ENCODE peak calls at places on chromosomes 12 and 14, in nine cellular contexts. One of them, this sample, is unnamed.

GRCh38 chr12:14219156-14219555 is 146.3 kb upstream of the ATF7IP start:
- DNase-seq in Panc1: no peak
- DNase-seq in suprapubic skin: no peak
- DNase-seq in H1: no peak
- DNase-seq in upper lobe of left lung: no peak
- DNase-seq in spleen: no peak
- DNase-seq in HepG2: no peak
- DNase-seq in HCT116: no peak
- DNase-seq in GM23338: no peak
- DNase-seq in this sample: no peak

GRCh38 chr14:29926701-29927595 is 699 bp downstream of the PRKD1 start:
- DNase-seq in Panc1: no peak
- DNase-seq in suprapubic skin: peak; percentile 69
- DNase-seq in H1: no peak
- DNase-seq in upper lobe of left lung: peak; percentile 92
- DNase-seq in spleen: peak; percentile 80
- DNase-seq in HepG2: peak; percentile 54
- DNase-seq in HCT116: no peak
- DNase-seq in GM23338: peak; percentile 55
- DNase-seq in this sample: peak; percentile 67

GRCh38 chr14:58353516-58354299 is 42.0 kb upstream of the TOMM20L start:
- DNase-seq in Panc1: no peak
- DNase-seq in suprapubic skin: no peak
- DNase-seq in H1: no peak
- DNase-seq in upper lobe of left lung: no peak
- DNase-seq in spleen: no peak
- DNase-seq in HepG2: no peak
- DNase-seq in HCT116: no peak
- DNase-seq in GM23338: no peak
- DNase-seq in this sample: no peak

GRCh38 chr14:79629372-79629771 is 581.9 kb downstream of the DIO2 start:
- DNase-seq in Panc1: no peak
- DNase-seq in suprapubic skin: no peak
- DNase-seq in H1: no peak
- DNase-seq in upper lobe of left lung: no peak
- DNase-seq in spleen: no peak
- DNase-seq in HepG2: no peak
- DNase-seq in HCT116: no peak
- DNase-seq in GM23338: no peak
- DNase-seq in this sample: no peak

GRCh38 chr12:132227156-132227555 is 82.9 kb downstream of the NOC4L start:
- DNase-seq in Panc1: no peak
- DNase-seq in suprapubic skin: no peak
- DNase-seq in H1: no peak
- DNase-seq in upper lobe of left lung: no peak
- DNase-seq in spleen: no peak
- DNase-seq in HepG2: no peak
- DNase-seq in HCT116: no peak
- DNase-seq in GM23338: no peak
- DNase-seq in this sample: no peak

GRCh38 chr12:62006076-62006732 is 254.0 kb upstream of the USP15 start:
- DNase-seq in Panc1: peak; percentile 17
- DNase-seq in suprapubic skin: no peak
- DNase-seq in H1: no peak
- DNase-seq in upper lobe of left lung: no peak
- DNase-seq in spleen: no peak
- DNase-seq in HepG2: peak; percentile 34
- DNase-seq in HCT116: peak; percentile 45
- DNase-seq in GM23338: peak; percentile 73
- DNase-seq in this sample: no peak

GRCh38 chr12:46292754-46293402 is 24.0 kb upstream of the SLC38A1 start:
- DNase-seq in Panc1: no peak
- DNase-seq in suprapubic skin: no peak
- DNase-seq in H1: no peak
- DNase-seq in upper lobe of left lung: no peak
- DNase-seq in spleen: no peak
- DNase-seq in HepG2: peak; percentile 27
- DNase-seq in HCT116: no peak
- DNase-seq in GM23338: no peak
- DNase-seq in this sample: no peak

GRCh38 chr12:124125472-124125871 is 152.5 kb downstream of the ZNF664 start:
- DNase-seq in Panc1: no peak
- DNase-seq in suprapubic skin: no peak
- DNase-seq in H1: no peak
- DNase-seq in upper lobe of left lung: no peak
- DNase-seq in spleen: no peak
- DNase-seq in HepG2: no peak
- DNase-seq in HCT116: no peak
- DNase-seq in GM23338: no peak
- DNase-seq in this sample: no peak

GRCh38 chr12:2895511-2895910 is 4.8 kb downstream of the TULP3 start:
- DNase-seq in Panc1: no peak
- DNase-seq in suprapubic skin: no peak
- DNase-seq in H1: no peak
- DNase-seq in upper lobe of left lung: no peak
- DNase-seq in spleen: no peak
- DNase-seq in HepG2: no peak
- DNase-seq in HCT116: no peak
- DNase-seq in GM23338: no peak
- DNase-seq in this sample: no peak

GRCh38 chr12:113198286-113198685 is 12.8 kb downstream of the RITA1 start:
- DNase-seq in Panc1: no peak
- DNase-seq in suprapubic skin: no peak
- DNase-seq in H1: no peak
- DNase-seq in upper lobe of left lung: no peak
- DNase-seq in spleen: no peak
- DNase-seq in HepG2: no peak
- DNase-seq in HCT116: no peak
- DNase-seq in GM23338: no peak
- DNase-seq in this sample: no peak

GRCh38 chr14:105059035-105059916 is 6.0 kb downstream of the GPR132 start:
- DNase-seq in Panc1: no peak
- DNase-seq in suprapubic skin: peak; percentile 56
- DNase-seq in H1: no peak
- DNase-seq in upper lobe of left lung: peak; percentile 79
- DNase-seq in spleen: peak; percentile 83
- DNase-seq in HepG2: no peak
- DNase-seq in HCT116: no peak
- DNase-seq in GM23338: peak; percentile 48
- DNase-seq in this sample: no peak

GRCh38 chr12:95200128-95200973 is 16.9 kb downstream of the FGD6 start:
- DNase-seq in Panc1: no peak
- DNase-seq in suprapubic skin: no peak
- DNase-seq in H1: no peak
- DNase-seq in upper lobe of left lung: no peak
- DNase-seq in spleen: no peak
- DNase-seq in HepG2: no peak
- DNase-seq in HCT116: no peak
- DNase-seq in GM23338: no peak
- DNase-seq in this sample: no peak

GRCh38 chr14:35332517-35333346 is 40.5 kb downstream of the PSMA6 start:
- DNase-seq in Panc1: no peak
- DNase-seq in suprapubic skin: no peak
- DNase-seq in H1: no peak
- DNase-seq in upper lobe of left lung: no peak
- DNase-seq in spleen: no peak
- DNase-seq in HepG2: no peak
- DNase-seq in HCT116: no peak
- DNase-seq in GM23338: peak; percentile 19
- DNase-seq in this sample: peak; percentile 40

GRCh38 chr14:65366802-65367570 is 45.5 kb upstream of the FUT8 start:
- DNase-seq in Panc1: no peak
- DNase-seq in suprapubic skin: no peak
- DNase-seq in H1: no peak
- DNase-seq in upper lobe of left lung: no peak
- DNase-seq in spleen: no peak
- DNase-seq in HepG2: no peak
- DNase-seq in HCT116: no peak
- DNase-seq in GM23338: peak; percentile 19
- DNase-seq in this sample: no peak

GRCh38 chr12:26514364-26514763 is 318.6 kb downstream of the ITPR2 start:
- DNase-seq in Panc1: no peak
- DNase-seq in suprapubic skin: no peak
- DNase-seq in H1: no peak
- DNase-seq in upper lobe of left lung: no peak
- DNase-seq in spleen: no peak
- DNase-seq in HepG2: no peak
- DNase-seq in HCT116: no peak
- DNase-seq in GM23338: no peak
- DNase-seq in this sample: no peak

GRCh38 chr12:27331299-27331926 is 1.2 kb upstream of the BMAL2 start:
- DNase-seq in Panc1: peak; percentile 89
- DNase-seq in suprapubic skin: no peak
- DNase-seq in H1: no peak
- DNase-seq in upper lobe of left lung: no peak
- DNase-seq in spleen: no peak
- DNase-seq in HepG2: peak; percentile 35
- DNase-seq in HCT116: peak; percentile 66
- DNase-seq in GM23338: no peak
- DNase-seq in this sample: no peak

GRCh38 chr14:86852530-86852929 is 1140.5 kb downstream of the GALC start:
- DNase-seq in Panc1: no peak
- DNase-seq in suprapubic skin: no peak
- DNase-seq in H1: no peak
- DNase-seq in upper lobe of left lung: no peak
- DNase-seq in spleen: no peak
- DNase-seq in HepG2: no peak
- DNase-seq in HCT116: no peak
- DNase-seq in GM23338: no peak
- DNase-seq in this sample: no peak

GRCh38 chr12:22413592-22413991 is 79.1 kb upstream of the ST8SIA1 start:
- DNase-seq in Panc1: no peak
- DNase-seq in suprapubic skin: no peak
- DNase-seq in H1: no peak
- DNase-seq in upper lobe of left lung: no peak
- DNase-seq in spleen: no peak
- DNase-seq in HepG2: no peak
- DNase-seq in HCT116: no peak
- DNase-seq in GM23338: no peak
- DNase-seq in this sample: no peak
- H3K4me1 ChIP-seq in Panc1: no peaks in the 10 kb centered on the region
- H3K4me1 ChIP-seq in suprapubic skin: peaks cover 41% of the 10 kb centered on the region
- H3K4me1 ChIP-seq in H1: no peaks in the 10 kb centered on the region
- H3K4me1 ChIP-seq in upper lobe of left lung: peaks cover 8% of the 10 kb centered on the region
- H3K4me1 ChIP-seq in spleen: peaks cover 6% of the 10 kb centered on the region
- H3K4me1 ChIP-seq in HepG2: no peaks in the 10 kb centered on the region
- H3K4me1 ChIP-seq in HCT116: no peaks in the 10 kb centered on the region
- H3K4me1 ChIP-seq in GM23338: no peaks in the 10 kb centered on the region
- H3K4me1 ChIP-seq in this sample: peaks cover 21% of the 10 kb centered on the region

DNA sequence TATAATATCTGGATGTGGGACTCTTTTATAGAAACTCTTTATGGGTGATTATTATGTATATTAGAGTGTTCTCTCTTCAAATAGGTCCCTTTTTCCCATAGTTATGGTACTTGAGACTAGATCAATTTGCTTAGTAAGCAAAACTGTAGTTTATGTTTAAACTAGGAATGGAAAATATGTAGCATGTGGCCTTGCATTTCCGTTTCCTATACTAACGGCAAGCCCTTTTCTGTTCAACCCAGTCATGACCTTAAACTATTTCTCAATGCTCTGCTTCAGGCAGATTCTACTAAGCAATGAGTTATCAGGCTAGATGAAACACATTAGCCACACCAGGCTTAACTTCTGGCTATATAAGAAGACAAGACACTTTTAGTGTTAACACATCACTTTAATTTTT is 84.6 kb downstream of the OTOGL start:
- DNase-seq in Panc1: no peak
- DNase-seq in suprapubic skin: no peak
- DNase-seq in H1: no peak
- DNase-seq in upper lobe of left lung: no peak
- DNase-seq in spleen: no peak
- DNase-seq in HepG2: no peak
- DNase-seq in HCT116: no peak
- DNase-seq in GM23338: no peak
- DNase-seq in this sample: no peak
- TF ChIP-seq POLR2AphosphoS5 in Panc1: no peak
- TF ChIP-seq POLR2AphosphoS5 in suprapubic skin: no peak
- TF ChIP-seq POLR2AphosphoS5 in H1: no peak
- TF ChIP-seq POLR2AphosphoS5 in upper lobe of left lung: no peak
- TF ChIP-seq POLR2AphosphoS5 in spleen: no peak
- TF ChIP-seq POLR2AphosphoS5 in HepG2: no peak
- TF ChIP-seq POLR2AphosphoS5 in HCT116: no peak
- TF ChIP-seq POLR2AphosphoS5 in GM23338: no peak
- TF ChIP-seq POLR2AphosphoS5 in this sample: no peak

DNA sequence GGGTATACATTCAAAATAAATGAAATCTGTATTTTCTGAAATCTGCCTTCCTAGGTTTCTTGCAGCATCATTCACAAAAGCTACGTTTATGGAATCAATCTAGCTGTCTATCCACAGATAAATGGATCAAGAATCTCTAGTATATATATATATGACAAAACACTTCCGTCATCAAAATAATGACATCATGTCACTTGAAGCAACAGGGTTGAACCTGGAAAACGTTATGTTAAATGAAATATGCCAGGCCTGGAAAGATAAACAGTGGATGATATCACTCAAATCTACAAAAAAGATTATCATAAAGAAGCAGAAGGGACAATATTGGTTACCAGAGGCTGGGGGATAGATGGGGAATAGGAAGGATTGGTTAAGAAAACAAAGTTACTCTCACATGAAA is 28.6 kb downstream of the ASCL4 start:
- DNase-seq in Panc1: no peak
- DNase-seq in suprapubic skin: no peak
- DNase-seq in H1: no peak
- DNase-seq in upper lobe of left lung: no peak
- DNase-seq in spleen: no peak
- DNase-seq in HepG2: no peak
- DNase-seq in HCT116: no peak
- DNase-seq in GM23338: no peak
- DNase-seq in this sample: no peak
- H3K4me1 ChIP-seq in Panc1: no peaks in the 10 kb centered on the region
- H3K4me1 ChIP-seq in suprapubic skin: no peaks in the 10 kb centered on the region
- H3K4me1 ChIP-seq in H1: no peaks in the 10 kb centered on the region
- H3K4me1 ChIP-seq in upper lobe of left lung: no peaks in the 10 kb centered on the region
- H3K4me1 ChIP-seq in spleen: no peaks in the 10 kb centered on the region
- H3K4me1 ChIP-seq in HepG2: peaks cover 11% of the 10 kb centered on the region
- H3K4me1 ChIP-seq in HCT116: no peaks in the 10 kb centered on the region
- H3K4me1 ChIP-seq in GM23338: peaks cover 11% of the 10 kb centered on the region
- H3K4me1 ChIP-seq in this sample: no peaks in the 10 kb centered on the region

DNA sequence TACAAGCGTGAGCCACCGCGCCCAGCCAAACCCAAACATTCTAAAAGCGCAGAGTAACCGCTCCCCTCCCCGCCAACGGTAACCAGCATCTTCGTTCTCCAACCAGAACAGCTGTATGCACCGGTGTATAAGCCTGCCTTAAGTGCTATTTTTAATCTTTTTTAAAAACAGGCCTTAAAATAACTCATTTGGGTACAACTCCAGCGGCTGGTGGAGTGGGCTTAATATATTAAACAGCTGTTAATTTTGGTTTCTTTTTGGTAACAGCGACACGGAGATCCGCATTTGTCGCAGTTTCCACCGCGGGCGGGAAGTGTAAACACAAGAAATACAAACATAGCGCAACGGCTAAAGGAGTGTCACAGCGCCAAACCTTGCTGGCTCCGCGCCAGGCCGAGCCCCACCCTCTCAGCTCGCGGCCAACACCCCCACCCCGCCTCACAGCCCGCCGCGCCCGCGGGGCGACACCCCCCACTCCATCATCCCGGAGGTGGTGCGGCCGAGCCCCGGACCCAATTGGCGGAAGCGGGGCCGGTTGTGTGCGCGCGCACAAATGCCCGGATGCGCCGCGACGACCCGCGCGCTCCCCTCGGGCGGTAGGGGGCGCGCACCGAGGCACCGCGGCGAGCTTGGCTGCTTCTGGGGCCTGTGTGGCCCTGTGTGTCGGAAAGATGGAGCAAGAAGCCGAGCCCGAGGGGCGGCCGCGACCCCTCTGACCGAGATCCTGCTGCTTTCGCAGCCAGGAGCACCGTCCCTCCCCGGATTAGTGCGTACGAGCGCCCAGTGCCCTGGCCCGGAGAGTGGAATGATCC is at the start of gene MDM2:
- DNase-seq in Panc1: no peak
- DNase-seq in suprapubic skin: peak; percentile 97
- DNase-seq in H1: peak; percentile 81
- DNase-seq in upper lobe of left lung: peak; percentile 100
- DNase-seq in spleen: peak; percentile 99
- DNase-seq in HepG2: peak; percentile 90
- DNase-seq in HCT116: peak; percentile 77
- DNase-seq in GM23338: peak; percentile 95
- DNase-seq in this sample: peak; percentile 97
- TF ChIP-seq POLR2AphosphoS5 in Panc1: peak; percentile 55
- TF ChIP-seq POLR2AphosphoS5 in suprapubic skin: peak; percentile 78
- TF ChIP-seq POLR2AphosphoS5 in H1: peak; percentile 93
- TF ChIP-seq POLR2AphosphoS5 in upper lobe of left lung: peak; percentile 90
- TF ChIP-seq POLR2AphosphoS5 in spleen: peak; percentile 96
- TF ChIP-seq POLR2AphosphoS5 in HepG2: no peak
- TF ChIP-seq POLR2AphosphoS5 in HCT116: peak; percentile 91
- TF ChIP-seq POLR2AphosphoS5 in GM23338: peak; percentile 88
- TF ChIP-seq POLR2AphosphoS5 in this sample: peak; percentile 88

This sample was measured in stomach.